ENCODE peak calls at places on chromosome 17, in eight cellular contexts. One of them, this sample, is unnamed.

GRCh38 chr17:17934796-17935195 is 37.4 kb downstream of the TOM1L2 start:
- DNase-seq in stimulated activated CD4-positive, alpha-beta T cell treated with anti-CD3 and anti-CD28 coated beads, Interleukin-1b, Interleukin-23, amount 100 ng/mL, for 1 hour: no peak
- DNase-seq in GM19239: no peak
- DNase-seq in nephron progenitor cell: no peak
- DNase-seq in amygdala: no peak
- DNase-seq in fibroblast of mammary gland: no peak
- DNase-seq in left lung: no peak
- DNase-seq in progenitor cell of endocrine pancreas: no peak
- DNase-seq in this sample: no peak

GRCh38 chr17:50830994-50831393 is 4.4 kb upstream of the WFIKKN2 start:
- DNase-seq in progenitor cell of endocrine pancreas: no peak
- DNase-seq in GM19239: no peak
- DNase-seq in amygdala: no peak
- DNase-seq in nephron progenitor cell: peak; percentile 57
- DNase-seq in fibroblast of mammary gland: no peak
- DNase-seq in left lung: no peak
- DNase-seq in stimulated activated CD4-positive, alpha-beta T cell treated with anti-CD3 and anti-CD28 coated beads, Interleukin-1b, Interleukin-23, amount 100 ng/mL, for 1 hour: no peak
- DNase-seq in this sample: no peak

GRCh38 chr17:8599351-8600011 is 31.0 kb downstream of the MYH10 start:
- DNase-seq in left lung: no peak
- DNase-seq in fibroblast of mammary gland: no peak
- DNase-seq in amygdala: no peak
- DNase-seq in nephron progenitor cell: no peak
- DNase-seq in progenitor cell of endocrine pancreas: no peak
- DNase-seq in GM19239: no peak
- DNase-seq in stimulated activated CD4-positive, alpha-beta T cell treated with anti-CD3 and anti-CD28 coated beads, Interleukin-1b, Interleukin-23, amount 100 ng/mL, for 1 hour: no peak
- DNase-seq in this sample: no peak

GRCh38 chr17:40168262-40168832 is 8.9 kb upstream of the RAPGEFL1 start:
- DNase-seq in progenitor cell of endocrine pancreas: no peak
- DNase-seq in fibroblast of mammary gland: peak; percentile 70
- DNase-seq in left lung: no peak
- DNase-seq in stimulated activated CD4-positive, alpha-beta T cell treated with anti-CD3 and anti-CD28 coated beads, Interleukin-1b, Interleukin-23, amount 100 ng/mL, for 1 hour: no peak
- DNase-seq in amygdala: no peak
- DNase-seq in nephron progenitor cell: no peak
- DNase-seq in GM19239: peak; percentile 50
- DNase-seq in this sample: peak; percentile 63

GRCh38 chr17:13222931-13223330 is 205.1 kb upstream of the ELAC2 start:
- DNase-seq in nephron progenitor cell: no peak
- DNase-seq in amygdala: no peak
- DNase-seq in left lung: no peak
- DNase-seq in GM19239: no peak
- DNase-seq in progenitor cell of endocrine pancreas: no peak
- DNase-seq in fibroblast of mammary gland: no peak
- DNase-seq in stimulated activated CD4-positive, alpha-beta T cell treated with anti-CD3 and anti-CD28 coated beads, Interleukin-1b, Interleukin-23, amount 100 ng/mL, for 1 hour: no peak
- DNase-seq in this sample: no peak

GRCh38 chr17:69042308-69042707 is 18.4 kb downstream of the ABCA9 start:
- DNase-seq in stimulated activated CD4-positive, alpha-beta T cell treated with anti-CD3 and anti-CD28 coated beads, Interleukin-1b, Interleukin-23, amount 100 ng/mL, for 1 hour: no peak
- DNase-seq in left lung: no peak
- DNase-seq in fibroblast of mammary gland: no peak
- DNase-seq in nephron progenitor cell: no peak
- DNase-seq in GM19239: no peak
- DNase-seq in progenitor cell of endocrine pancreas: no peak
- DNase-seq in amygdala: no peak
- DNase-seq in this sample: no peak

GRCh38 chr17:49587366-49588073 is 11.8 kb downstream of the NXPH3 start:
- DNase-seq in left lung: no peak
- DNase-seq in GM19239: no peak
- DNase-seq in stimulated activated CD4-positive, alpha-beta T cell treated with anti-CD3 and anti-CD28 coated beads, Interleukin-1b, Interleukin-23, amount 100 ng/mL, for 1 hour: no peak
- DNase-seq in nephron progenitor cell: no peak
- DNase-seq in fibroblast of mammary gland: no peak
- DNase-seq in progenitor cell of endocrine pancreas: no peak
- DNase-seq in amygdala: no peak
- DNase-seq in this sample: no peak

GRCh38 chr17:37327341-37328090 is 48.3 kb upstream of the C17orf78 start:
- DNase-seq in left lung: no peak
- DNase-seq in amygdala: no peak
- DNase-seq in fibroblast of mammary gland: peak; percentile 87
- DNase-seq in nephron progenitor cell: no peak
- DNase-seq in GM19239: no peak
- DNase-seq in stimulated activated CD4-positive, alpha-beta T cell treated with anti-CD3 and anti-CD28 coated beads, Interleukin-1b, Interleukin-23, amount 100 ng/mL, for 1 hour: no peak
- DNase-seq in progenitor cell of endocrine pancreas: no peak
- DNase-seq in this sample: peak; percentile 46

GRCh38 chr17:82077617-82078358 is 12.2 kb upstream of the DUS1L start:
- DNase-seq in stimulated activated CD4-positive, alpha-beta T cell treated with anti-CD3 and anti-CD28 coated beads, Interleukin-1b, Interleukin-23, amount 100 ng/mL, for 1 hour: no peak
- DNase-seq in fibroblast of mammary gland: peak; percentile 40
- DNase-seq in GM19239: no peak
- DNase-seq in nephron progenitor cell: no peak
- DNase-seq in progenitor cell of endocrine pancreas: no peak
- DNase-seq in left lung: no peak
- DNase-seq in amygdala: no peak
- DNase-seq in this sample: no peak

GRCh38 chr17:79023886-79024771 is at the start of gene C1QTNF1:
- DNase-seq in stimulated activated CD4-positive, alpha-beta T cell treated with anti-CD3 and anti-CD28 coated beads, Interleukin-1b, Interleukin-23, amount 100 ng/mL, for 1 hour: no peak
- DNase-seq in fibroblast of mammary gland: peak; percentile 52
- DNase-seq in GM19239: no peak
- DNase-seq in left lung: peak; percentile 87
- DNase-seq in amygdala: no peak
- DNase-seq in nephron progenitor cell: peak; percentile 75
- DNase-seq in progenitor cell of endocrine pancreas: peak; percentile 56
- DNase-seq in this sample: peak; percentile 64

GRCh38 chr17:17808706-17809432 is 27.9 kb downstream of the SREBF1 start:
- DNase-seq in progenitor cell of endocrine pancreas: no peak
- DNase-seq in nephron progenitor cell: no peak
- DNase-seq in amygdala: no peak
- DNase-seq in fibroblast of mammary gland: peak; percentile 63
- DNase-seq in stimulated activated CD4-positive, alpha-beta T cell treated with anti-CD3 and anti-CD28 coated beads, Interleukin-1b, Interleukin-23, amount 100 ng/mL, for 1 hour: no peak
- DNase-seq in left lung: no peak
- DNase-seq in GM19239: peak; percentile 89
- DNase-seq in this sample: no peak

GRCh38 chr17:59377410-59377809 is 46.0 kb downstream of the YPEL2 start:
- DNase-seq in fibroblast of mammary gland: peak; percentile 76
- DNase-seq in nephron progenitor cell: no peak
- DNase-seq in GM19239: no peak
- DNase-seq in stimulated activated CD4-positive, alpha-beta T cell treated with anti-CD3 and anti-CD28 coated beads, Interleukin-1b, Interleukin-23, amount 100 ng/mL, for 1 hour: no peak
- DNase-seq in amygdala: no peak
- DNase-seq in progenitor cell of endocrine pancreas: no peak
- DNase-seq in left lung: no peak
- DNase-seq in this sample: peak; percentile 18

GRCh38 chr17:51439395-51440229 is 179.3 kb downstream of the UTP18 start:
- DNase-seq in stimulated activated CD4-positive, alpha-beta T cell treated with anti-CD3 and anti-CD28 coated beads, Interleukin-1b, Interleukin-23, amount 100 ng/mL, for 1 hour: no peak
- DNase-seq in GM19239: no peak
- DNase-seq in fibroblast of mammary gland: no peak
- DNase-seq in nephron progenitor cell: no peak
- DNase-seq in amygdala: no peak
- DNase-seq in left lung: no peak
- DNase-seq in progenitor cell of endocrine pancreas: no peak
- DNase-seq in this sample: peak; percentile 18

GRCh38 chr17:57170866-57171265 is 85.5 kb upstream of the MSI2 start:
- DNase-seq in left lung: no peak
- DNase-seq in stimulated activated CD4-positive, alpha-beta T cell treated with anti-CD3 and anti-CD28 coated beads, Interleukin-1b, Interleukin-23, amount 100 ng/mL, for 1 hour: no peak
- DNase-seq in nephron progenitor cell: no peak
- DNase-seq in GM19239: no peak
- DNase-seq in progenitor cell of endocrine pancreas: no peak
- DNase-seq in fibroblast of mammary gland: no peak
- DNase-seq in amygdala: no peak
- DNase-seq in this sample: no peak

GRCh38 chr17:7712111-7712771 is 5.3 kb upstream of the DNAH2 start:
- DNase-seq in left lung: no peak
- DNase-seq in GM19239: no peak
- DNase-seq in progenitor cell of endocrine pancreas: no peak
- DNase-seq in nephron progenitor cell: peak; percentile 43
- DNase-seq in stimulated activated CD4-positive, alpha-beta T cell treated with anti-CD3 and anti-CD28 coated beads, Interleukin-1b, Interleukin-23, amount 100 ng/mL, for 1 hour: no peak
- DNase-seq in fibroblast of mammary gland: no peak
- DNase-seq in amygdala: no peak
- DNase-seq in this sample: no peak

GRCh38 chr17:47223007-47223406 is 13.9 kb downstream of the MYL4 start:
- DNase-seq in GM19239: no peak
- DNase-seq in amygdala: no peak
- DNase-seq in nephron progenitor cell: no peak
- DNase-seq in stimulated activated CD4-positive, alpha-beta T cell treated with anti-CD3 and anti-CD28 coated beads, Interleukin-1b, Interleukin-23, amount 100 ng/mL, for 1 hour: no peak
- DNase-seq in left lung: no peak
- DNase-seq in progenitor cell of endocrine pancreas: no peak
- DNase-seq in fibroblast of mammary gland: peak; percentile 25
- DNase-seq in this sample: peak; percentile 23

GRCh38 chr17:72373910-72374741 is 253.3 kb downstream of the SOX9 start:
- DNase-seq in progenitor cell of endocrine pancreas: no peak
- DNase-seq in stimulated activated CD4-positive, alpha-beta T cell treated with anti-CD3 and anti-CD28 coated beads, Interleukin-1b, Interleukin-23, amount 100 ng/mL, for 1 hour: no peak
- DNase-seq in GM19239: no peak
- DNase-seq in nephron progenitor cell: peak; percentile 34
- DNase-seq in left lung: no peak
- DNase-seq in fibroblast of mammary gland: peak; percentile 64
- DNase-seq in amygdala: no peak
- DNase-seq in this sample: no peak

GRCh38 chr17:18033442-18034099 is 5.4 kb downstream of the ATPAF2 start:
- DNase-seq in stimulated activated CD4-positive, alpha-beta T cell treated with anti-CD3 and anti-CD28 coated beads, Interleukin-1b, Interleukin-23, amount 100 ng/mL, for 1 hour: no peak
- DNase-seq in fibroblast of mammary gland: peak; percentile 90
- DNase-seq in progenitor cell of endocrine pancreas: no peak
- DNase-seq in left lung: no peak
- DNase-seq in GM19239: peak; percentile 64
- DNase-seq in amygdala: no peak
- DNase-seq in nephron progenitor cell: peak; percentile 31
- DNase-seq in this sample: peak; percentile 79

GRCh38 chr17:46974086-46974485 is 5.0 kb downstream of the RPRML start:
- DNase-seq in progenitor cell of endocrine pancreas: no peak
- DNase-seq in GM19239: no peak
- DNase-seq in nephron progenitor cell: no peak
- DNase-seq in stimulated activated CD4-positive, alpha-beta T cell treated with anti-CD3 and anti-CD28 coated beads, Interleukin-1b, Interleukin-23, amount 100 ng/mL, for 1 hour: no peak
- DNase-seq in left lung: no peak
- DNase-seq in amygdala: no peak
- DNase-seq in fibroblast of mammary gland: no peak
- DNase-seq in this sample: no peak

GRCh38 chr17:14205992-14206461 is 30.6 kb downstream of the CDRT15 start:
- DNase-seq in fibroblast of mammary gland: no peak
- DNase-seq in progenitor cell of endocrine pancreas: no peak
- DNase-seq in left lung: peak; percentile 83
- DNase-seq in stimulated activated CD4-positive, alpha-beta T cell treated with anti-CD3 and anti-CD28 coated beads, Interleukin-1b, Interleukin-23, amount 100 ng/mL, for 1 hour: no peak
- DNase-seq in amygdala: no peak
- DNase-seq in GM19239: no peak
- DNase-seq in nephron progenitor cell: no peak
- DNase-seq in this sample: no peak

GRCh38 chr17:75612906-75613626 is 20.2 kb upstream of the SMIM5 start:
- DNase-seq in left lung: no peak
- DNase-seq in progenitor cell of endocrine pancreas: no peak
- DNase-seq in stimulated activated CD4-positive, alpha-beta T cell treated with anti-CD3 and anti-CD28 coated beads, Interleukin-1b, Interleukin-23, amount 100 ng/mL, for 1 hour: no peak
- DNase-seq in amygdala: no peak
- DNase-seq in fibroblast of mammary gland: no peak
- DNase-seq in nephron progenitor cell: no peak
- DNase-seq in GM19239: no peak
- DNase-seq in this sample: no peak

GRCh38 chr17:42194133-42194899 is at the start of gene GHDC:
- DNase-seq in left lung: peak; percentile 90
- DNase-seq in stimulated activated CD4-positive, alpha-beta T cell treated with anti-CD3 and anti-CD28 coated beads, Interleukin-1b, Interleukin-23, amount 100 ng/mL, for 1 hour: peak; percentile 56
- DNase-seq in fibroblast of mammary gland: peak; percentile 70
- DNase-seq in amygdala: peak; percentile 72
- DNase-seq in progenitor cell of endocrine pancreas: no peak
- DNase-seq in nephron progenitor cell: peak; percentile 61
- DNase-seq in GM19239: peak; percentile 90
- DNase-seq in this sample: peak; percentile 77

GRCh38 chr17:41308251-41308917 is 725 bp downstream of the KRTAP16-1 start:
- DNase-seq in left lung: peak; percentile 67
- DNase-seq in amygdala: no peak
- DNase-seq in nephron progenitor cell: no peak
- DNase-seq in progenitor cell of endocrine pancreas: no peak
- DNase-seq in fibroblast of mammary gland: no peak
- DNase-seq in GM19239: no peak
- DNase-seq in stimulated activated CD4-positive, alpha-beta T cell treated with anti-CD3 and anti-CD28 coated beads, Interleukin-1b, Interleukin-23, amount 100 ng/mL, for 1 hour: no peak
- DNase-seq in this sample: peak; percentile 58

GRCh38 chr17:1649844-1650409 is at the start of gene RILP:
- DNase-seq in progenitor cell of endocrine pancreas: no peak
- DNase-seq in GM19239: no peak
- DNase-seq in amygdala: no peak
- DNase-seq in stimulated activated CD4-positive, alpha-beta T cell treated with anti-CD3 and anti-CD28 coated beads, Interleukin-1b, Interleukin-23, amount 100 ng/mL, for 1 hour: no peak
- DNase-seq in nephron progenitor cell: peak; percentile 36
- DNase-seq in fibroblast of mammary gland: peak; percentile 62
- DNase-seq in left lung: peak; percentile 92
- DNase-seq in this sample: peak; percentile 47

GRCh38 chr17:79814966-79815835 is 18.3 kb upstream of the CBX8 start:
- DNase-seq in amygdala: no peak
- DNase-seq in GM19239: no peak
- DNase-seq in nephron progenitor cell: peak; percentile 58
- DNase-seq in fibroblast of mammary gland: no peak
- DNase-seq in left lung: peak; percentile 88
- DNase-seq in progenitor cell of endocrine pancreas: no peak
- DNase-seq in stimulated activated CD4-positive, alpha-beta T cell treated with anti-CD3 and anti-CD28 coated beads, Interleukin-1b, Interleukin-23, amount 100 ng/mL, for 1 hour: no peak
- DNase-seq in this sample: no peak

GRCh38 chr17:78104540-78104941 is 24.0 kb downstream of the TMC6 start:
- DNase-seq in nephron progenitor cell: no peak
- DNase-seq in GM19239: no peak
- DNase-seq in left lung: peak; percentile 73
- DNase-seq in fibroblast of mammary gland: no peak
- DNase-seq in progenitor cell of endocrine pancreas: no peak
- DNase-seq in stimulated activated CD4-positive, alpha-beta T cell treated with anti-CD3 and anti-CD28 coated beads, Interleukin-1b, Interleukin-23, amount 100 ng/mL, for 1 hour: no peak
- DNase-seq in amygdala: no peak
- DNase-seq in this sample: no peak

GRCh38 chr17:61405047-61405685 is 5.5 kb downstream of the TBX2 start:
- DNase-seq in stimulated activated CD4-positive, alpha-beta T cell treated with anti-CD3 and anti-CD28 coated beads, Interleukin-1b, Interleukin-23, amount 100 ng/mL, for 1 hour: no peak
- DNase-seq in GM19239: no peak
- DNase-seq in fibroblast of mammary gland: no peak
- DNase-seq in left lung: peak; percentile 75
- DNase-seq in amygdala: no peak
- DNase-seq in progenitor cell of endocrine pancreas: no peak
- DNase-seq in nephron progenitor cell: peak; percentile 75
- DNase-seq in this sample: no peak

GRCh38 chr17:39564201-39564828 is 43.4 kb downstream of the NEUROD2 start:
- DNase-seq in stimulated activated CD4-positive, alpha-beta T cell treated with anti-CD3 and anti-CD28 coated beads, Interleukin-1b, Interleukin-23, amount 100 ng/mL, for 1 hour: no peak
- DNase-seq in GM19239: no peak
- DNase-seq in progenitor cell of endocrine pancreas: no peak
- DNase-seq in amygdala: no peak
- DNase-seq in nephron progenitor cell: no peak
- DNase-seq in fibroblast of mammary gland: no peak
- DNase-seq in left lung: no peak
- DNase-seq in this sample: no peak

GRCh38 chr17:49365667-49366066 is 3.6 kb upstream of the ZNF652 start:
- DNase-seq in progenitor cell of endocrine pancreas: no peak
- DNase-seq in left lung: no peak
- DNase-seq in nephron progenitor cell: no peak
- DNase-seq in fibroblast of mammary gland: peak; percentile 22
- DNase-seq in GM19239: no peak
- DNase-seq in stimulated activated CD4-positive, alpha-beta T cell treated with anti-CD3 and anti-CD28 coated beads, Interleukin-1b, Interleukin-23, amount 100 ng/mL, for 1 hour: no peak
- DNase-seq in amygdala: no peak
- DNase-seq in this sample: peak; percentile 34

GRCh38 chr17:8867361-8867981 is at the start of gene PIK3R6:
- DNase-seq in amygdala: no peak
- DNase-seq in stimulated activated CD4-positive, alpha-beta T cell treated with anti-CD3 and anti-CD28 coated beads, Interleukin-1b, Interleukin-23, amount 100 ng/mL, for 1 hour: no peak
- DNase-seq in left lung: no peak
- DNase-seq in progenitor cell of endocrine pancreas: no peak
- DNase-seq in GM19239: peak; percentile 42
- DNase-seq in nephron progenitor cell: no peak
- DNase-seq in fibroblast of mammary gland: no peak
- DNase-seq in this sample: no peak

GRCh38 chr17:50263293-50264262 is 10.7 kb upstream of the TMEM92 start:
- DNase-seq in stimulated activated CD4-positive, alpha-beta T cell treated with anti-CD3 and anti-CD28 coated beads, Interleukin-1b, Interleukin-23, amount 100 ng/mL, for 1 hour: no peak
- DNase-seq in amygdala: no peak
- DNase-seq in nephron progenitor cell: no peak
- DNase-seq in fibroblast of mammary gland: no peak
- DNase-seq in progenitor cell of endocrine pancreas: no peak
- DNase-seq in left lung: no peak
- DNase-seq in GM19239: no peak
- DNase-seq in this sample: no peak

This sample was measured in RPMI7951.